ENCODE peak calls at places on chromosomes 4 and X, in ten cellular contexts. One of them, this sample, is unnamed.

GRCh38 chr4:179831274-179831673 is 2389.0 kb upstream of the AGA start:
- DNase-seq in occipital lobe: no peak
- DNase-seq in T47D: no peak
- DNase-seq in naive thymus-derived CD8-positive, alpha-beta T cell: no peak
- DNase-seq in keratinocyte: no peak
- DNase-seq in activated T-helper 1 cell treated with Interleukin-2 at 50 U/mL for 16 hours: no peak
- DNase-seq in psoas muscle: no peak
- DNase-seq in dermis blood vessel endothelial cell: no peak
- DNase-seq in HL-60: no peak
- DNase-seq in progenitor cell of endocrine pancreas: no peak
- DNase-seq in this sample: no peak

GRCh38 chr4:96063639-96064038 is 223.7 kb downstream of the PDHA2 start:
- DNase-seq in occipital lobe: no peak
- DNase-seq in T47D: no peak
- DNase-seq in naive thymus-derived CD8-positive, alpha-beta T cell: no peak
- DNase-seq in keratinocyte: no peak
- DNase-seq in activated T-helper 1 cell treated with Interleukin-2 at 50 U/mL for 16 hours: no peak
- DNase-seq in psoas muscle: no peak
- DNase-seq in dermis blood vessel endothelial cell: no peak
- DNase-seq in HL-60: no peak
- DNase-seq in progenitor cell of endocrine pancreas: no peak
- DNase-seq in this sample: no peak

GRCh38 chr4:68119921-68120320 is 9.7 kb downstream of the TMPRSS11F start:
- DNase-seq in occipital lobe: no peak
- DNase-seq in T47D: no peak
- DNase-seq in naive thymus-derived CD8-positive, alpha-beta T cell: no peak
- DNase-seq in keratinocyte: no peak
- DNase-seq in activated T-helper 1 cell treated with Interleukin-2 at 50 U/mL for 16 hours: no peak
- DNase-seq in psoas muscle: no peak
- DNase-seq in dermis blood vessel endothelial cell: no peak
- DNase-seq in HL-60: no peak
- DNase-seq in progenitor cell of endocrine pancreas: no peak
- DNase-seq in this sample: no peak

GRCh38 chr4:83009529-83009928 is 1.1 kb downstream of the LIN54 start:
- DNase-seq in occipital lobe: no peak
- DNase-seq in T47D: no peak
- DNase-seq in naive thymus-derived CD8-positive, alpha-beta T cell: no peak
- DNase-seq in keratinocyte: no peak
- DNase-seq in activated T-helper 1 cell treated with Interleukin-2 at 50 U/mL for 16 hours: no peak
- DNase-seq in psoas muscle: no peak
- DNase-seq in dermis blood vessel endothelial cell: peak
- DNase-seq in HL-60: no peak
- DNase-seq in progenitor cell of endocrine pancreas: no peak
- DNase-seq in this sample: no peak

GRCh38 chr4:23930750-23931488 is 41.1 kb upstream of the PPARGC1A start:
- DNase-seq in occipital lobe: peak
- DNase-seq in T47D: peak
- DNase-seq in naive thymus-derived CD8-positive, alpha-beta T cell: no peak
- DNase-seq in keratinocyte: no peak
- DNase-seq in activated T-helper 1 cell treated with Interleukin-2 at 50 U/mL for 16 hours: no peak
- DNase-seq in psoas muscle: peak
- DNase-seq in dermis blood vessel endothelial cell: no peak
- DNase-seq in HL-60: no peak
- DNase-seq in progenitor cell of endocrine pancreas: no peak
- DNase-seq in this sample: no peak

GRCh38 chr4:10051536-10052135 is 30.3 kb upstream of the SLC2A9 start:
- DNase-seq in occipital lobe: no peak
- DNase-seq in T47D: no peak
- DNase-seq in naive thymus-derived CD8-positive, alpha-beta T cell: no peak
- DNase-seq in keratinocyte: no peak
- DNase-seq in activated T-helper 1 cell treated with Interleukin-2 at 50 U/mL for 16 hours: no peak
- DNase-seq in psoas muscle: no peak
- DNase-seq in dermis blood vessel endothelial cell: no peak
- DNase-seq in HL-60: no peak
- DNase-seq in progenitor cell of endocrine pancreas: no peak
- DNase-seq in this sample: no peak

GRCh38 chr4:108954880-108955279 is 192.0 kb upstream of the ETNPPL start:
- DNase-seq in occipital lobe: no peak
- DNase-seq in T47D: no peak
- DNase-seq in naive thymus-derived CD8-positive, alpha-beta T cell: no peak
- DNase-seq in keratinocyte: no peak
- DNase-seq in activated T-helper 1 cell treated with Interleukin-2 at 50 U/mL for 16 hours: no peak
- DNase-seq in psoas muscle: no peak
- DNase-seq in dermis blood vessel endothelial cell: peak
- DNase-seq in HL-60: no peak
- DNase-seq in progenitor cell of endocrine pancreas: no peak
- DNase-seq in this sample: no peak

GRCh38 chr4:71187399-71188196 is 151.2 kb upstream of the SLC4A4 start:
- DNase-seq in occipital lobe: peak
- DNase-seq in T47D: no peak
- DNase-seq in naive thymus-derived CD8-positive, alpha-beta T cell: peak
- DNase-seq in keratinocyte: no peak
- DNase-seq in activated T-helper 1 cell treated with Interleukin-2 at 50 U/mL for 16 hours: no peak
- DNase-seq in psoas muscle: peak
- DNase-seq in dermis blood vessel endothelial cell: peak
- DNase-seq in HL-60: no peak
- DNase-seq in progenitor cell of endocrine pancreas: peak
- DNase-seq in this sample: peak

GRCh38 chrX:116272881-116273280 is 102.3 kb downstream of the AGTR2 start:
- DNase-seq in occipital lobe: no peak
- DNase-seq in T47D: no peak
- DNase-seq in naive thymus-derived CD8-positive, alpha-beta T cell: no peak
- DNase-seq in keratinocyte: no peak
- DNase-seq in activated T-helper 1 cell treated with Interleukin-2 at 50 U/mL for 16 hours: no peak
- DNase-seq in psoas muscle: no peak
- DNase-seq in dermis blood vessel endothelial cell: no peak
- DNase-seq in HL-60: no peak
- DNase-seq in progenitor cell of endocrine pancreas: no peak
- DNase-seq in this sample: no peak

GRCh38 chr4:17109126-17109525 is 210.7 kb upstream of the LDB2 start:
- DNase-seq in occipital lobe: no peak
- DNase-seq in T47D: no peak
- DNase-seq in naive thymus-derived CD8-positive, alpha-beta T cell: no peak
- DNase-seq in keratinocyte: no peak
- DNase-seq in activated T-helper 1 cell treated with Interleukin-2 at 50 U/mL for 16 hours: no peak
- DNase-seq in psoas muscle: no peak
- DNase-seq in dermis blood vessel endothelial cell: no peak
- DNase-seq in HL-60: no peak
- DNase-seq in progenitor cell of endocrine pancreas: no peak
- DNase-seq in this sample: no peak

GRCh38 chrX:150692837-150693781 is at the start of gene MTMR1:
- DNase-seq in occipital lobe: no peak
- DNase-seq in T47D: peak
- DNase-seq in naive thymus-derived CD8-positive, alpha-beta T cell: peak
- DNase-seq in keratinocyte: no peak
- DNase-seq in activated T-helper 1 cell treated with Interleukin-2 at 50 U/mL for 16 hours: peak
- DNase-seq in psoas muscle: peak
- DNase-seq in dermis blood vessel endothelial cell: peak
- DNase-seq in HL-60: no peak
- DNase-seq in progenitor cell of endocrine pancreas: peak
- DNase-seq in this sample: no peak

GRCh38 chrX:56728752-56729151 is 291 bp upstream of the NBDY start:
- DNase-seq in occipital lobe: no peak
- DNase-seq in T47D: no peak
- DNase-seq in naive thymus-derived CD8-positive, alpha-beta T cell: no peak
- DNase-seq in keratinocyte: no peak
- DNase-seq in activated T-helper 1 cell treated with Interleukin-2 at 50 U/mL for 16 hours: no peak
- DNase-seq in psoas muscle: no peak
- DNase-seq in dermis blood vessel endothelial cell: peak
- DNase-seq in HL-60: no peak
- DNase-seq in progenitor cell of endocrine pancreas: no peak
- DNase-seq in this sample: no peak

GRCh38 chr4:7862561-7863200 is 77.0 kb downstream of the AFAP1 start:
- DNase-seq in occipital lobe: no peak
- DNase-seq in T47D: no peak
- DNase-seq in naive thymus-derived CD8-positive, alpha-beta T cell: no peak
- DNase-seq in keratinocyte: no peak
- DNase-seq in activated T-helper 1 cell treated with Interleukin-2 at 50 U/mL for 16 hours: no peak
- DNase-seq in psoas muscle: no peak
- DNase-seq in dermis blood vessel endothelial cell: no peak
- DNase-seq in HL-60: no peak
- DNase-seq in progenitor cell of endocrine pancreas: no peak
- DNase-seq in this sample: no peak

GRCh38 chr4:3255611-3256186 is 6.7 kb downstream of the MSANTD1 start:
- DNase-seq in occipital lobe: no peak
- DNase-seq in T47D: no peak
- DNase-seq in naive thymus-derived CD8-positive, alpha-beta T cell: no peak
- DNase-seq in keratinocyte: no peak
- DNase-seq in activated T-helper 1 cell treated with Interleukin-2 at 50 U/mL for 16 hours: no peak
- DNase-seq in psoas muscle: peak
- DNase-seq in dermis blood vessel endothelial cell: no peak
- DNase-seq in HL-60: no peak
- DNase-seq in progenitor cell of endocrine pancreas: no peak
- DNase-seq in this sample: peak

GRCh38 chr4:180028682-180029081 is 2214.5 kb upstream of the TENM3 start:
- DNase-seq in occipital lobe: no peak
- DNase-seq in T47D: peak
- DNase-seq in naive thymus-derived CD8-positive, alpha-beta T cell: no peak
- DNase-seq in keratinocyte: no peak
- DNase-seq in activated T-helper 1 cell treated with Interleukin-2 at 50 U/mL for 16 hours: no peak
- DNase-seq in psoas muscle: peak
- DNase-seq in dermis blood vessel endothelial cell: no peak
- DNase-seq in HL-60: no peak
- DNase-seq in progenitor cell of endocrine pancreas: peak
- DNase-seq in this sample: no peak

GRCh38 chr4:98284640-98285046 is 23.5 kb downstream of the RAP1GDS1 start:
- DNase-seq in occipital lobe: no peak
- DNase-seq in T47D: no peak
- DNase-seq in naive thymus-derived CD8-positive, alpha-beta T cell: no peak
- DNase-seq in keratinocyte: no peak
- DNase-seq in activated T-helper 1 cell treated with Interleukin-2 at 50 U/mL for 16 hours: no peak
- DNase-seq in psoas muscle: no peak
- DNase-seq in dermis blood vessel endothelial cell: no peak
- DNase-seq in HL-60: no peak
- DNase-seq in progenitor cell of endocrine pancreas: no peak
- DNase-seq in this sample: no peak

GRCh38 chrX:45735571-45735970 is 534.9 kb upstream of the DIPK2B start:
- DNase-seq in occipital lobe: no peak
- DNase-seq in T47D: no peak
- DNase-seq in naive thymus-derived CD8-positive, alpha-beta T cell: no peak
- DNase-seq in keratinocyte: no peak
- DNase-seq in activated T-helper 1 cell treated with Interleukin-2 at 50 U/mL for 16 hours: no peak
- DNase-seq in psoas muscle: no peak
- DNase-seq in dermis blood vessel endothelial cell: no peak
- DNase-seq in HL-60: no peak
- DNase-seq in progenitor cell of endocrine pancreas: no peak
- DNase-seq in this sample: no peak

GRCh38 chr4:150501019-150501727 is 80.8 kb upstream of the MAB21L2 start:
- DNase-seq in occipital lobe: no peak
- DNase-seq in T47D: no peak
- DNase-seq in naive thymus-derived CD8-positive, alpha-beta T cell: no peak
- DNase-seq in keratinocyte: peak
- DNase-seq in activated T-helper 1 cell treated with Interleukin-2 at 50 U/mL for 16 hours: no peak
- DNase-seq in psoas muscle: no peak
- DNase-seq in dermis blood vessel endothelial cell: no peak
- DNase-seq in HL-60: peak
- DNase-seq in progenitor cell of endocrine pancreas: no peak
- DNase-seq in this sample: no peak

GRCh38 chr4:127641524-127641923 is 8.8 kb downstream of the INTU start:
- DNase-seq in occipital lobe: no peak
- DNase-seq in T47D: no peak
- DNase-seq in naive thymus-derived CD8-positive, alpha-beta T cell: no peak
- DNase-seq in keratinocyte: no peak
- DNase-seq in activated T-helper 1 cell treated with Interleukin-2 at 50 U/mL for 16 hours: no peak
- DNase-seq in psoas muscle: no peak
- DNase-seq in dermis blood vessel endothelial cell: no peak
- DNase-seq in HL-60: no peak
- DNase-seq in progenitor cell of endocrine pancreas: no peak
- DNase-seq in this sample: no peak

GRCh38 chrX:28016823-28017222 is 35.6 kb upstream of the DCAF8L1 start:
- DNase-seq in occipital lobe: no peak
- DNase-seq in T47D: no peak
- DNase-seq in naive thymus-derived CD8-positive, alpha-beta T cell: no peak
- DNase-seq in keratinocyte: no peak
- DNase-seq in activated T-helper 1 cell treated with Interleukin-2 at 50 U/mL for 16 hours: no peak
- DNase-seq in psoas muscle: no peak
- DNase-seq in dermis blood vessel endothelial cell: no peak
- DNase-seq in HL-60: peak
- DNase-seq in progenitor cell of endocrine pancreas: no peak
- DNase-seq in this sample: no peak

GRCh38 chr4:127856485-127857447 is 23.9 kb upstream of the PLK4 start:
- DNase-seq in occipital lobe: no peak
- DNase-seq in T47D: peak
- DNase-seq in naive thymus-derived CD8-positive, alpha-beta T cell: no peak
- DNase-seq in keratinocyte: peak
- DNase-seq in activated T-helper 1 cell treated with Interleukin-2 at 50 U/mL for 16 hours: no peak
- DNase-seq in psoas muscle: no peak
- DNase-seq in dermis blood vessel endothelial cell: peak
- DNase-seq in HL-60: no peak
- DNase-seq in progenitor cell of endocrine pancreas: no peak
- DNase-seq in this sample: no peak

GRCh38 chr4:159326470-159326869 is 223.6 kb downstream of the RAPGEF2 start:
- DNase-seq in occipital lobe: no peak
- DNase-seq in T47D: no peak
- DNase-seq in naive thymus-derived CD8-positive, alpha-beta T cell: no peak
- DNase-seq in keratinocyte: no peak
- DNase-seq in activated T-helper 1 cell treated with Interleukin-2 at 50 U/mL for 16 hours: no peak
- DNase-seq in psoas muscle: no peak
- DNase-seq in dermis blood vessel endothelial cell: no peak
- DNase-seq in HL-60: no peak
- DNase-seq in progenitor cell of endocrine pancreas: no peak
- DNase-seq in this sample: no peak

GRCh38 chr4:7342581-7343352 is 92.0 kb downstream of the PSAPL1 start:
- DNase-seq in occipital lobe: no peak
- DNase-seq in T47D: no peak
- DNase-seq in naive thymus-derived CD8-positive, alpha-beta T cell: no peak
- DNase-seq in keratinocyte: no peak
- DNase-seq in activated T-helper 1 cell treated with Interleukin-2 at 50 U/mL for 16 hours: no peak
- DNase-seq in psoas muscle: no peak
- DNase-seq in dermis blood vessel endothelial cell: no peak
- DNase-seq in HL-60: no peak
- DNase-seq in progenitor cell of endocrine pancreas: no peak
- DNase-seq in this sample: no peak

GRCh38 chr4:1041147-1041935 is 29.9 kb downstream of the FGFRL1 start:
- DNase-seq in occipital lobe: peak
- DNase-seq in T47D: no peak
- DNase-seq in naive thymus-derived CD8-positive, alpha-beta T cell: no peak
- DNase-seq in keratinocyte: no peak
- DNase-seq in activated T-helper 1 cell treated with Interleukin-2 at 50 U/mL for 16 hours: no peak
- DNase-seq in psoas muscle: peak
- DNase-seq in dermis blood vessel endothelial cell: peak
- DNase-seq in HL-60: no peak
- DNase-seq in progenitor cell of endocrine pancreas: no peak
- DNase-seq in this sample: no peak

GRCh38 chr4:24186466-24186865 is 296.6 kb upstream of the PPARGC1A start:
- DNase-seq in occipital lobe: no peak
- DNase-seq in T47D: no peak
- DNase-seq in naive thymus-derived CD8-positive, alpha-beta T cell: no peak
- DNase-seq in keratinocyte: no peak
- DNase-seq in activated T-helper 1 cell treated with Interleukin-2 at 50 U/mL for 16 hours: no peak
- DNase-seq in psoas muscle: no peak
- DNase-seq in dermis blood vessel endothelial cell: no peak
- DNase-seq in HL-60: no peak
- DNase-seq in progenitor cell of endocrine pancreas: no peak
- DNase-seq in this sample: no peak

GRCh38 chr4:21802406-21802805 is 146.2 kb downstream of the KCNIP4 start:
- DNase-seq in occipital lobe: no peak
- DNase-seq in T47D: no peak
- DNase-seq in naive thymus-derived CD8-positive, alpha-beta T cell: no peak
- DNase-seq in keratinocyte: no peak
- DNase-seq in activated T-helper 1 cell treated with Interleukin-2 at 50 U/mL for 16 hours: no peak
- DNase-seq in psoas muscle: no peak
- DNase-seq in dermis blood vessel endothelial cell: peak
- DNase-seq in HL-60: no peak
- DNase-seq in progenitor cell of endocrine pancreas: no peak
- DNase-seq in this sample: no peak

GRCh38 chrX:21528076-21528475 is 130.1 kb downstream of the KLHL34 start:
- DNase-seq in occipital lobe: no peak
- DNase-seq in T47D: no peak
- DNase-seq in naive thymus-derived CD8-positive, alpha-beta T cell: no peak
- DNase-seq in keratinocyte: no peak
- DNase-seq in activated T-helper 1 cell treated with Interleukin-2 at 50 U/mL for 16 hours: no peak
- DNase-seq in psoas muscle: no peak
- DNase-seq in dermis blood vessel endothelial cell: peak
- DNase-seq in HL-60: no peak
- DNase-seq in progenitor cell of endocrine pancreas: no peak
- DNase-seq in this sample: no peak

GRCh38 chr4:24067781-24068193 is 177.9 kb upstream of the PPARGC1A start:
- DNase-seq in occipital lobe: no peak
- DNase-seq in T47D: peak
- DNase-seq in naive thymus-derived CD8-positive, alpha-beta T cell: no peak
- DNase-seq in keratinocyte: peak
- DNase-seq in activated T-helper 1 cell treated with Interleukin-2 at 50 U/mL for 16 hours: no peak
- DNase-seq in psoas muscle: peak
- DNase-seq in dermis blood vessel endothelial cell: no peak
- DNase-seq in HL-60: no peak
- DNase-seq in progenitor cell of endocrine pancreas: no peak
- DNase-seq in this sample: no peak

This sample was measured in sciatic nerve.